ENCODE peak calls at places on chromosomes 7 and 10, in six cellular contexts. U is mammary epithelial cell, T is prostate gland, N is AG09309, R is BJ, K is endothelial cell of umbilical vein. I is an unnamed sample.

GRCh38 chr10:49135575-49136313 is 1.9 kb upstream of the FAM170B start:
- DNase-seq in T (no peak), U (no peak), R (no peak), N (no peak), K (peak; percentile 13), I (no peak)

GRCh38 chr10:71632200-71632820 is 87.3 kb downstream of the C10orf105 start:
- DNase-seq in T (no peak), U (no peak), K (no peak), N (no peak), R (no peak), I (no peak)

GRCh38 chr10:89182894-89183293 is 24.2 kb downstream of the CH25H start:
- DNase-seq in N (no peak), R (no peak), K (no peak), T (no peak), U (no peak), I (no peak)

GRCh38 chr7:25852249-25852994 is 299.6 kb upstream of the NFE2L3 start:
- DNase-seq in K (no peak), U (no peak), T (no peak), R (no peak), N (no peak), I (no peak)

GRCh38 chr10:241451-241850 is 106.2 kb downstream of the ZMYND11 start:
- DNase-seq in T (no peak), K (no peak), N (no peak), R (no peak), U (no peak), I (no peak)

GRCh38 chr10:5356479-5356763 is 8.3 kb upstream of the UCN3 start:
- DNase-seq in N (peak; percentile 3), R (no peak), T (no peak), U (no peak), K (no peak), I (no peak)

GRCh38 chr7:91090684-91091083 is 173.5 kb upstream of the FZD1 start:
- DNase-seq in R (no peak), T (no peak), U (no peak), K (no peak), N (no peak), I (no peak)

GRCh38 chr7:44415047-44415446 is 75.4 kb downstream of the NUDCD3 start:
- DNase-seq in T (no peak), N (no peak), R (no peak), K (no peak), U (peak; percentile 65), I (no peak)

GRCh38 chr7:87370660-87371180 is 25.3 kb downstream of the CROT start:
- DNase-seq in K (peak; percentile 17), R (no peak), T (no peak), U (peak; percentile 17), N (peak; percentile 1), I (no peak)

DNA sequence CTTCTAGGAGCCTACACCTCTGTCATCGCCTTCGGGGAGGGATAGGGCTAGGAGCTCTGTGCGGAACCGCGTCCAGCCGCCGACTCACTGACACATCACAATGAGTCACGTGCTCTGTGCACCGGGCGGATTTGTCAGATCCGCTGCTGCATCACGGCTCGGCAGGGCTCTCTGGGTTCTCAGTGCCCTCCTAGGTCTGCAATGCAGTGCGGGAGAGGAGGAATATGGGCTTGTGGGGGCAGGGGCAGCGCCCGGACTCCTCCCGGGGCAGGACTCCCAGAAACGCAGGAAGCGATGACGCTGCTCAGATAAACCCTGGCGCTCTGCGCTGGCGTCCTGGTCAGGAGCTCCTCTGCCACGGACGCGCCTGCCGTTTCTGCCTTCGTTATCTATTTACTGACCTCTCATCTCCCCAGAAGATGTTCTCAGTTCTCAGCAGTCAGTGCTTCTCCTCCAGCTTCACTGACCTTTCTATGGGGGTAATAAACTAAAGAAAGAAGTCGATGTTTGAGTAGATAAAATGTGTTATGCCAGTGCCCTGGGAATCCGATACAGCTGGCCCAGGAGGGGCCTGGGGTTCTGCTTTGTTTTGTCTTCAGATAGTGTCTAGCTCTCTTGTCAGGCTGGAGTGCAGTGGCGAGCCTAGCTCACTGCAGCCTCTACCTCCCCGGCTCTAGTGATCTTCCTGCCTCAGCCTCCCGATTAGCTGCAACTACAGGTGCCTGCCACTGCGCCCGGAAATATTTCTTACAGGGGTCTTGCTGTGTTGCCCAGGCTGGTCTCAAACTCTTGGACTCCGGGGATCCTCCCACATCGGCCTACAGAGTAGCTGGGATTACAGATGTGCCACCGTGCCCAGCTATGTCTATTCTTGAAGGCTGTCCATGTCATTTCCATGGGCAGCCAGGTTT is 22.8 kb upstream of the ITGB1 start:
- DNase-seq in N (peak; percentile 98), K (peak; percentile 98), U (peak; percentile 100), R (peak; percentile 90), T (peak; percentile 86), I (peak; percentile 80)
- TF ChIP-seq CTCF in N (no peak), K (no peak), U (no peak), R (no peak), T (no peak), I (no peak)

DNA sequence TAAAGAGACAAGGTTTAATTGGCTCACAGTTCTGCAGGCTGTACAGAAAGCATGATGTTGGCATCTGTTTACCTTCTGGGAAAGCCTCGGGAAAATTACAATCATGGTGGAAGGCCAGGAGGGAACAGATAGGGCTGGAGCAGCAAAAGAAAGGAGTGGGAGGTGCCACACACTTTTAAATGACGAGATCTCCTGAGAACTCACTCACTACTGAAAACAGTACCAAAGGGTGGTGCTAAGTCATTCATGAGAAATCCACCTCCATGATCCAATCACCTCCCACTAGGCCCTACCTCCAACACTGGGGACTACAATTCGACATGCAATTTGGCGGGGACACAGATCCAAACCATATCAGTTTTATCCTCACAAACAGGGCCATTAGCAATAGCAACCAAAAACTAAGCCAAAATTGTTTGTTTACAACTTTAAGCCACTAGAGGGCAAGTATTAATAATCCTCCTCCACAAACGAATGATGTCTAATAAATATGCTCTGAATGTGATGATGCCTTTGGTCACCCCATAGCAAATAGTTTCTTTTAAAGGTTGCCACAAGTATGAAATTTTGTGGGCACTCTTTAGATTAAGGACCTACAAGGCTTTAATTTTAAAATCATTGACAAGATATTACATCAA is 129.2 kb upstream of the NRBF2 start:
- DNase-seq in T (no peak), K (no peak), U (no peak), R (no peak), N (no peak), I (no peak)
- TF ChIP-seq CTCF in T (no peak), K (no peak), U (peak; percentile 40), R (peak; percentile 23), N (no peak), I (peak; percentile 31)

GRCh38 chr10:132232553-132232949 is 45.8 kb downstream of the DPYSL4 start:
- DNase-seq in N (no peak), T (no peak), R (no peak), U (no peak), K (no peak), I (no peak)
- TF ChIP-seq CTCF in N (no peak), T (no peak), R (no peak), U (no peak), K (no peak), I (no peak)

DNA sequence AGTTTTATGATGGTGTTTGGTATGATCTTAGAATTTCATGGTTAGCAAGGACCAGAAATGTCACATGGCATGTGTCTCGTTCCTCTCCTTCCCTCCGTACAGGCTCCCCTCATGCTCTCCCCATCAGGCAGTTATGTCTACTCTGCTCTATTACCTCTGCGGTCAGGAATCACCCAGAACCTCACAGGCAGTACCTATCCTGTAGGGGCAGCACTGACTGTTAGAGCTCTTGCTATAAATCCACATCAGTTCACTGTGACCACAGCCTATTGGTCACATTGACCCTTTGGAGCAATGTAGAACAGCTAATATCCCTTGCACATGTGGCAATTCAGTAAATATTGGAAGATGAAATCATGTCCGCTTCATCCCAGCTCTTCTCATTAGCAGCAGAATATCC is 151.8 kb downstream of the WNT2 start:
- DNase-seq in R (no peak), U (no peak), K (no peak), N (no peak), T (no peak), I (no peak)
- TF ChIP-seq CTCF in R (no peak), U (no peak), K (no peak), N (no peak), T (no peak), I (no peak)

GRCh38 chr7:134646425-134647305 is at the start of gene BPGM:
- DNase-seq in K (peak; percentile 100), T (peak; percentile 99), R (peak; percentile 100), N (peak; percentile 100), U (peak; percentile 100), I (peak; percentile 94)
- TF ChIP-seq CTCF in K (peak; percentile 36), T (no peak), R (peak; percentile 37), N (peak; percentile 43), U (peak; percentile 26), I (no peak)

DNA sequence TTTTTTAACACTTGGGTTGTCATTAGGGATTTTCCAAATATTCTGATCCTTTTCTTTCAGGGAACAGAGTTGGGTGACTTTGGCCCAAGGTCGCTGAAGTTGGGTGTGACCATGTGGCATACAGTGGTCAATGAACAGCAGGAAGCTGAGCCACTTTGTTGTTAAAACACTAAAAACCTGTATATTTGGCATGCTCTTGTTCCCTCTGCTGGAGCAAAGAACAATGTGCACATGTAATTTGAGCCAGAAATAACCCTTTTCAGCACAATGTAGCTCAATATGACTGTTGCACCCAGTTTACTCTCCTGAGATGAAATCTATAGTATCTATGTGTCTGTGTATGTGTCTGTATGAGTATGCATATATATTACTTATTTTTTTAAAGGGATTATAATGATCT is 74.9 kb downstream of the ADCYAP1R1 start:
- DNase-seq in R (no peak), K (peak; percentile 9), N (peak; percentile 7), T (no peak), U (no peak), I (no peak)
- TF ChIP-seq CTCF in R (peak; percentile 38), K (peak; percentile 7), N (peak; percentile 26), T (no peak), U (peak; percentile 20), I (no peak)